ENCODE peak calls at places on chromosomes 13 and 19, in nine cellular contexts. One of them, this sample, is unnamed.

GRCh38 chr13:76672422-76672821 is 213.8 kb downstream of the KCTD12 start:
- DNase-seq in NCI-H2081: no peak
- DNase-seq in CD4-positive, alpha-beta T cell: no peak
- DNase-seq in CD8-positive, alpha-beta T cell: no peak
- DNase-seq in glomerular endothelial cell: no peak
- DNase-seq in cardiac fibroblast: peak; percentile 71
- DNase-seq in iris pigment epithelial cell: peak; percentile 84
- DNase-seq in kidney glomerular epithelial cell: no peak
- DNase-seq in mesothelial cell of epicardium: no peak
- DNase-seq in this sample: no peak

GRCh38 chr19:11113140-11113708 is 24.0 kb downstream of the LDLR start:
- DNase-seq in mesothelial cell of epicardium: no peak
- DNase-seq in kidney glomerular epithelial cell: no peak
- DNase-seq in iris pigment epithelial cell: no peak
- DNase-seq in glomerular endothelial cell: no peak
- DNase-seq in CD4-positive, alpha-beta T cell: no peak
- DNase-seq in cardiac fibroblast: no peak
- DNase-seq in NCI-H2081: no peak
- DNase-seq in CD8-positive, alpha-beta T cell: no peak
- DNase-seq in this sample: no peak

GRCh38 chr19:31560021-31560770 is 211.0 kb upstream of the TSHZ3 start:
- DNase-seq in kidney glomerular epithelial cell: no peak
- DNase-seq in NCI-H2081: no peak
- DNase-seq in glomerular endothelial cell: no peak
- DNase-seq in cardiac fibroblast: no peak
- DNase-seq in iris pigment epithelial cell: no peak
- DNase-seq in mesothelial cell of epicardium: no peak
- DNase-seq in CD4-positive, alpha-beta T cell: no peak
- DNase-seq in CD8-positive, alpha-beta T cell: no peak
- DNase-seq in this sample: no peak

GRCh38 chr13:114025432-114026127 is 51.7 kb upstream of the C13orf46 start:
- DNase-seq in CD8-positive, alpha-beta T cell: no peak
- DNase-seq in CD4-positive, alpha-beta T cell: no peak
- DNase-seq in cardiac fibroblast: peak; percentile 46
- DNase-seq in NCI-H2081: no peak
- DNase-seq in kidney glomerular epithelial cell: no peak
- DNase-seq in glomerular endothelial cell: no peak
- DNase-seq in mesothelial cell of epicardium: no peak
- DNase-seq in iris pigment epithelial cell: peak; percentile 58
- DNase-seq in this sample: peak; percentile 61

GRCh38 chr19:43132696-43133095 is 50.2 kb upstream of the PSG2 start:
- DNase-seq in NCI-H2081: no peak
- DNase-seq in glomerular endothelial cell: no peak
- DNase-seq in CD8-positive, alpha-beta T cell: no peak
- DNase-seq in kidney glomerular epithelial cell: no peak
- DNase-seq in mesothelial cell of epicardium: no peak
- DNase-seq in cardiac fibroblast: no peak
- DNase-seq in iris pigment epithelial cell: no peak
- DNase-seq in CD4-positive, alpha-beta T cell: no peak
- DNase-seq in this sample: no peak

GRCh38 chr19:17779281-17779930 is 15.5 kb upstream of the B3GNT3 start:
- DNase-seq in CD8-positive, alpha-beta T cell: no peak
- DNase-seq in kidney glomerular epithelial cell: no peak
- DNase-seq in glomerular endothelial cell: no peak
- DNase-seq in NCI-H2081: no peak
- DNase-seq in iris pigment epithelial cell: peak; percentile 77
- DNase-seq in CD4-positive, alpha-beta T cell: no peak
- DNase-seq in cardiac fibroblast: peak; percentile 27
- DNase-seq in mesothelial cell of epicardium: no peak
- DNase-seq in this sample: no peak

GRCh38 chr13:112062619-112063308 is 4.2 kb upstream of the SOX1 start:
- DNase-seq in CD4-positive, alpha-beta T cell: no peak
- DNase-seq in cardiac fibroblast: no peak
- DNase-seq in glomerular endothelial cell: no peak
- DNase-seq in kidney glomerular epithelial cell: no peak
- DNase-seq in NCI-H2081: no peak
- DNase-seq in mesothelial cell of epicardium: no peak
- DNase-seq in iris pigment epithelial cell: no peak
- DNase-seq in CD8-positive, alpha-beta T cell: no peak
- DNase-seq in this sample: no peak

GRCh38 chr19:4066682-4067395 is at the start of gene ZBTB7A:
- DNase-seq in cardiac fibroblast: peak; percentile 65
- DNase-seq in CD4-positive, alpha-beta T cell: peak; percentile 81
- DNase-seq in kidney glomerular epithelial cell: peak; percentile 31
- DNase-seq in CD8-positive, alpha-beta T cell: peak; percentile 87
- DNase-seq in glomerular endothelial cell: no peak
- DNase-seq in NCI-H2081: peak; percentile 40
- DNase-seq in mesothelial cell of epicardium: no peak
- DNase-seq in iris pigment epithelial cell: peak; percentile 54
- DNase-seq in this sample: peak; percentile 47

GRCh38 chr19:48372904-48373303 is 8.7 kb downstream of the SYNGR4 start:
- DNase-seq in CD8-positive, alpha-beta T cell: no peak
- DNase-seq in kidney glomerular epithelial cell: peak; percentile 42
- DNase-seq in NCI-H2081: peak; percentile 74
- DNase-seq in iris pigment epithelial cell: no peak
- DNase-seq in glomerular endothelial cell: no peak
- DNase-seq in mesothelial cell of epicardium: no peak
- DNase-seq in cardiac fibroblast: no peak
- DNase-seq in CD4-positive, alpha-beta T cell: no peak
- DNase-seq in this sample: no peak

GRCh38 chr13:107866666-107867623 is 348.4 kb downstream of the LIG4 start:
- DNase-seq in glomerular endothelial cell: no peak
- DNase-seq in cardiac fibroblast: peak; percentile 8
- DNase-seq in NCI-H2081: peak; percentile 59
- DNase-seq in iris pigment epithelial cell: peak; percentile 65
- DNase-seq in mesothelial cell of epicardium: no peak
- DNase-seq in CD4-positive, alpha-beta T cell: no peak
- DNase-seq in kidney glomerular epithelial cell: peak; percentile 43
- DNase-seq in CD8-positive, alpha-beta T cell: no peak
- DNase-seq in this sample: no peak

GRCh38 chr13:75129331-75129730 is 352.6 kb downstream of the TBC1D4 start:
- DNase-seq in iris pigment epithelial cell: no peak
- DNase-seq in kidney glomerular epithelial cell: no peak
- DNase-seq in NCI-H2081: no peak
- DNase-seq in CD8-positive, alpha-beta T cell: no peak
- DNase-seq in glomerular endothelial cell: no peak
- DNase-seq in cardiac fibroblast: no peak
- DNase-seq in CD4-positive, alpha-beta T cell: no peak
- DNase-seq in mesothelial cell of epicardium: no peak
- DNase-seq in this sample: no peak

GRCh38 chr19:42317535-42317934 is 4.4 kb downstream of the TMEM145 start:
- DNase-seq in CD4-positive, alpha-beta T cell: no peak
- DNase-seq in iris pigment epithelial cell: no peak
- DNase-seq in cardiac fibroblast: no peak
- DNase-seq in kidney glomerular epithelial cell: no peak
- DNase-seq in glomerular endothelial cell: no peak
- DNase-seq in mesothelial cell of epicardium: no peak
- DNase-seq in NCI-H2081: no peak
- DNase-seq in CD8-positive, alpha-beta T cell: no peak
- DNase-seq in this sample: no peak

GRCh38 chr19:4326215-4326836 is 12.3 kb downstream of the STAP2 start:
- DNase-seq in iris pigment epithelial cell: no peak
- DNase-seq in CD8-positive, alpha-beta T cell: no peak
- DNase-seq in cardiac fibroblast: no peak
- DNase-seq in mesothelial cell of epicardium: no peak
- DNase-seq in glomerular endothelial cell: no peak
- DNase-seq in NCI-H2081: no peak
- DNase-seq in kidney glomerular epithelial cell: no peak
- DNase-seq in CD4-positive, alpha-beta T cell: no peak
- DNase-seq in this sample: no peak

GRCh38 chr19:58054792-58055482 is 4.1 kb upstream of the ZNF135 start:
- DNase-seq in glomerular endothelial cell: no peak
- DNase-seq in mesothelial cell of epicardium: no peak
- DNase-seq in cardiac fibroblast: peak; percentile 29
- DNase-seq in kidney glomerular epithelial cell: no peak
- DNase-seq in CD8-positive, alpha-beta T cell: no peak
- DNase-seq in NCI-H2081: no peak
- DNase-seq in CD4-positive, alpha-beta T cell: no peak
- DNase-seq in iris pigment epithelial cell: peak; percentile 40
- DNase-seq in this sample: peak; percentile 12

GRCh38 chr13:29901714-29902631 is 51.6 kb upstream of the UBL3 start:
- DNase-seq in CD8-positive, alpha-beta T cell: peak; percentile 39
- DNase-seq in mesothelial cell of epicardium: no peak
- DNase-seq in CD4-positive, alpha-beta T cell: no peak
- DNase-seq in iris pigment epithelial cell: peak; percentile 98
- DNase-seq in kidney glomerular epithelial cell: peak; percentile 90
- DNase-seq in NCI-H2081: no peak
- DNase-seq in glomerular endothelial cell: no peak
- DNase-seq in cardiac fibroblast: peak; percentile 96
- DNase-seq in this sample: peak; percentile 97

GRCh38 chr13:113187905-113188595 is 20.4 kb downstream of the PCID2 start:
- DNase-seq in CD4-positive, alpha-beta T cell: no peak
- DNase-seq in glomerular endothelial cell: no peak
- DNase-seq in CD8-positive, alpha-beta T cell: no peak
- DNase-seq in iris pigment epithelial cell: peak; percentile 90
- DNase-seq in mesothelial cell of epicardium: no peak
- DNase-seq in NCI-H2081: no peak
- DNase-seq in cardiac fibroblast: no peak
- DNase-seq in kidney glomerular epithelial cell: no peak
- DNase-seq in this sample: peak; percentile 84

GRCh38 chr13:114124921-114125320 is 7.5 kb downstream of the RASA3 start:
- DNase-seq in glomerular endothelial cell: no peak
- DNase-seq in CD4-positive, alpha-beta T cell: peak; percentile 80
- DNase-seq in CD8-positive, alpha-beta T cell: peak; percentile 89
- DNase-seq in iris pigment epithelial cell: peak; percentile 88
- DNase-seq in mesothelial cell of epicardium: no peak
- DNase-seq in NCI-H2081: no peak
- DNase-seq in cardiac fibroblast: peak; percentile 88
- DNase-seq in kidney glomerular epithelial cell: peak; percentile 34
- DNase-seq in this sample: peak; percentile 70

GRCh38 chr19:48194041-48194871 is 23.8 kb downstream of the ZSWIM9 start:
- DNase-seq in NCI-H2081: no peak
- DNase-seq in CD8-positive, alpha-beta T cell: no peak
- DNase-seq in glomerular endothelial cell: no peak
- DNase-seq in CD4-positive, alpha-beta T cell: peak; percentile 13
- DNase-seq in kidney glomerular epithelial cell: no peak
- DNase-seq in mesothelial cell of epicardium: no peak
- DNase-seq in cardiac fibroblast: peak; percentile 27
- DNase-seq in iris pigment epithelial cell: no peak
- DNase-seq in this sample: no peak

This sample was measured in brain microvascular endothelial cell.